ENCODE peak calls at places on chromosomes 5 and 9, in five cellular contexts. J, T, G, Z and P are unnamed samples.

GRCh38 chr9:127112683-127113539 is 9.5 kb downstream of the ANGPTL2 start:
- DNase-seq in J (no peak), T (peak; percentile 39), G (no peak), Z (no peak), P (no peak)

GRCh38 chr5:150918613-150919012 is 13.8 kb upstream of the ZNF300 start:
- DNase-seq in J (no peak), T (peak; percentile 17), G (no peak), Z (peak; percentile 6), P (peak; percentile 33)

GRCh38 chr5:81895312-81895711 is 76.5 kb upstream of the ATG10 start:
- DNase-seq in J (no peak), T (peak; percentile 8), G (no peak), Z (peak; percentile 7), P (no peak)

GRCh38 chr5:102701748-102702147 is 53.4 kb upstream of the PAM start:
- DNase-seq in J (no peak), T (no peak), G (no peak), Z (no peak), P (no peak)

GRCh38 chr5:36040651-36041536 is 25.8 kb downstream of the UGT3A2 start:
- DNase-seq in J (no peak), T (no peak), G (no peak), Z (no peak), P (no peak)

GRCh38 chr5:36655171-36655570 is 48.8 kb downstream of the SLC1A3 start:
- DNase-seq in J (no peak), T (no peak), G (no peak), Z (no peak), P (no peak)

GRCh38 chr5:93188876-93189485 is 392.0 kb downstream of the NR2F1-AS1 start:
- DNase-seq in J (no peak), T (no peak), G (no peak), Z (peak; percentile 18), P (no peak)

GRCh38 chr5:77437194-77437593 is 54.9 kb downstream of the WDR41 start:
- DNase-seq in J (no peak), T (no peak), G (peak; percentile 25), Z (peak; percentile 12), P (no peak)

GRCh38 chr5:78467744-78468357 is 107.4 kb downstream of the SCAMP1 start:
- DNase-seq in J (no peak), T (peak; percentile 77), G (no peak), Z (peak; percentile 71), P (peak; percentile 20)

GRCh38 chr5:121424976-121425375 is 426.7 kb upstream of the FTMT start:
- DNase-seq in J (no peak), T (no peak), G (peak; percentile 52), Z (no peak), P (no peak)

GRCh38 chr9:75937859-75938258 is 47.4 kb downstream of the PCSK5 start:
- DNase-seq in J (no peak), T (no peak), G (no peak), Z (peak; percentile 68), P (no peak)

GRCh38 chr9:128276008-128276573 is at the start of gene SWI5:
- DNase-seq in J (peak; percentile 100), T (peak; percentile 99), G (peak; percentile 100), Z (peak; percentile 100), P (peak; percentile 98)

GRCh38 chr9:128275198-128276007 is at the start of gene GOLGA2:
- DNase-seq in J (no peak), T (peak; percentile 66), G (peak; percentile 34), Z (peak; percentile 73), P (no peak)

GRCh38 chr9:128276574-128277270 is 646 bp downstream of the SWI5 start:
- DNase-seq in J (peak; percentile 10), T (peak; percentile 49), G (peak; percentile 39), Z (peak; percentile 54), P (peak; percentile 24)

GRCh38 chr9:128271512-128271911 is 4.3 kb downstream of the GOLGA2 start:
- DNase-seq in J (no peak), T (no peak), G (no peak), Z (no peak), P (no peak)

DNA sequence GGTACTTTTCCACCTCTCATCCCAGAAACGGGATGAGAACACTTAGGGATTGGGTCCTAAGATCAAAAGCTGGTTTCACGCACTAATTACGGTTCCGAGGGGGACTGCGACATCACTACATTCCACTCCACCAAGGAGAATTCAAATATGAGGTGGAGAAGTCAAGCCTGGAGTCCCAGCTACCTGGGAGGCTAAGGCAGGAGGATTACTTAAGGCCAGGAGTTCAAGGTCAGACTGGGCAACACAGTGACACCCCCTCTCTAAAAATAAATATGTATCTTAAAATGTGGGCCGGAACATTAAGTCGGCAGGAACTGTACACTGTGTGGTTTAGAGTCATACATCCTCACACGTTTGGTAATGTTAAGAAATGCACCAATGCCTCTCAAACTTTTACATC is 1.6 kb downstream of the GOLGA2 start:
- DNase-seq in J (no peak), T (peak; percentile 28), G (no peak), Z (no peak), P (no peak)
- H3K4me3 ChIP-seq in J (no peak overlapping the region), T (peak overlapping the region; percentile 92), G (no peak overlapping the region), Z (no peak overlapping the region), P (no peak overlapping the region)

GRCh38 chr5:147904110-147904509 is 2.2 kb downstream of the C5orf46 start:
- DNase-seq in J (no peak), T (no peak), G (no peak), Z (no peak), P (peak; percentile 85)
- H3K4me3 ChIP-seq in J (no peak overlapping the region), T (no peak overlapping the region), G (no peak overlapping the region), Z (no peak overlapping the region), P (no peak overlapping the region)

GRCh38 chr5:147633173-147633572 is 123.3 kb upstream of the DPYSL3 start:
- DNase-seq in J (no peak), T (no peak), G (no peak), Z (no peak), P (no peak)

GRCh38 chr5:147629196-147629595 is 119.3 kb upstream of the DPYSL3 start:
- DNase-seq in J (no peak), T (no peak), G (no peak), Z (no peak), P (no peak)

GRCh38 chr5:147631428-147631985 is 121.6 kb upstream of the DPYSL3 start:
- DNase-seq in J (no peak), T (no peak), G (no peak), Z (no peak), P (no peak)

GRCh38 chr5:147626494-147626893 is 116.6 kb upstream of the DPYSL3 start:
- DNase-seq in J (no peak), T (no peak), G (no peak), Z (no peak), P (no peak)

DNA sequence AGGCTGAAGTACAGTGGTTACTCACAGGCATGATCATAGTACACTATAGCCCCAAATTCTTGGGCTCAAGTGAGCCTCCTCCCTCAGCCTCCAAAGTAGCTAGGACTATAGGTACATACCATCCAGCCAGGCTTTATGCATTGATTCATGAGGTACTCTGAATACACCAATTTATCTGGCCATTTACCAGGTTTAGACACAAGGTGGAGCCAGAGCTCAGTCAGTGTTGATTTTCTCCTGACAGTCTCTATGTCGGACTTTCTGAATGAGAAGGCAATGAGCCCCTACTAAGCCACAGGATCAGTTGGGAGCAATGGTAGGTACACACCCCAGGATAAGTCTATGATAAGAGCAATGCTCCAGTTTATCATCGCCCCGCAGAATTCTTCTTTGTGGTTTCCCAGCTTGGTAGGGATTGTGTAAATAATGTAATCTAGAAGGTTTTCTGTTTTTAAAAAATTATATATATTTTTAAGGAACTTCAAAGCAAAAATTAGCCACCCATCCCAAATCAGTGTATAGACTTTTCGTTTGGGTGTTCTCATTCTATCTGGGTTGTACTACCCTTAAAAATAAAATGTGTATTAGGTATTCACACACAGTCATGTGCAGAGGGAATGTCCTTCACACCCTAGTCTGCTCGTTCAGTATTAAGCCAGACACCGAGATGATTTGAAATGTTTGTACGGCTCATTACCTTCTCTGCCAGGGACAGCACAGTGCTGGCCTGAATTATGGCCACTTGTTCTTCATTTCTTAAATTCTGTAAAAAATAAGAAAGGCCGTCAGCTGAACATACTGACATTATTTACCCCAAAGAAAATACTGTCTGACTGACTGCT is 118.4 kb upstream of the DPYSL3 start:
- DNase-seq in J (peak; percentile 60), T (peak; percentile 69), G (peak; percentile 73), Z (peak; percentile 80), P (peak; percentile 56)
- H3K4me3 ChIP-seq in J (no peak overlapping the region), T (no peak overlapping the region), G (no peak overlapping the region), Z (no peak overlapping the region), P (no peak overlapping the region)

GRCh38 chr9:90204128-90204838 is 438.3 kb downstream of the DIRAS2 start:
- DNase-seq in J (no peak), T (no peak), G (no peak), Z (no peak), P (no peak)
- H3K4me3 ChIP-seq in J (no peak overlapping the region), T (no peak overlapping the region), G (no peak overlapping the region), Z (no peak overlapping the region), P (no peak overlapping the region)

GRCh38 chr5:10634056-10634455 is 70.2 kb downstream of the ANKRD33B start:
- DNase-seq in J (no peak), T (no peak), G (no peak), Z (no peak), P (no peak)
- H3K4me3 ChIP-seq in J (no peak overlapping the region), T (no peak overlapping the region), G (no peak overlapping the region), Z (no peak overlapping the region), P (no peak overlapping the region)

GRCh38 chr9:34127035-34127948 is 794 bp upstream of the DCAF12 start:
- DNase-seq in J (no peak), T (no peak), G (no peak), Z (no peak), P (no peak)
- H3K4me3 ChIP-seq in J (peak overlapping the region; percentile 61), T (peak overlapping the region; percentile 99), G (peak overlapping the region; percentile 76), Z (peak overlapping the region; percentile 70), P (peak overlapping the region; percentile 67)

GRCh38 chr9:108476574-108476973 is 379.2 kb downstream of the ACTL7B start:
- DNase-seq in J (no peak), T (peak; percentile 80), G (no peak), Z (no peak), P (no peak)

GRCh38 chr9:108474356-108474755 is 381.4 kb downstream of the ACTL7B start:
- DNase-seq in J (no peak), T (peak; percentile 71), G (no peak), Z (peak; percentile 34), P (no peak)

GRCh38 chr9:108475813-108476212 is 380.0 kb downstream of the ACTL7B start:
- DNase-seq in J (no peak), T (no peak), G (no peak), Z (no peak), P (no peak)

GRCh38 chr9:108469654-108470053 is 386.1 kb downstream of the ACTL7B start:
- DNase-seq in J (no peak), T (peak; percentile 93), G (no peak), Z (peak; percentile 69), P (peak; percentile 63)

GRCh38 chr9:108473209-108474112 is 382.3 kb downstream of the ACTL7B start:
- DNase-seq in J (peak; percentile 40), T (peak; percentile 91), G (no peak), Z (peak; percentile 88), P (peak; percentile 78)
- H3K4me3 ChIP-seq in J (no peak overlapping the region), T (no peak overlapping the region), G (no peak overlapping the region), Z (no peak overlapping the region), P (no peak overlapping the region)